ENCODE peak calls at places on chromosomes 5 and 9, in seven cellular contexts. One of them, this sample, is unnamed.

GRCh38 chr5:9186069-9186468 is 359.8 kb downstream of the SEMA5A start:
- DNase-seq in heart right ventricle: no peak
- DNase-seq in cardiac muscle cell: no peak
- DNase-seq in GM12865: no peak
- DNase-seq in IMR-90: no peak
- DNase-seq in upper lobe of left lung: no peak
- DNase-seq in tibial nerve: no peak
- DNase-seq in this sample: no peak

GRCh38 chr9:112331676-112331955 is 1.8 kb downstream of the PTBP3 start:
- DNase-seq in heart right ventricle: no peak
- DNase-seq in cardiac muscle cell: no peak
- DNase-seq in GM12865: no peak
- DNase-seq in IMR-90: no peak
- DNase-seq in upper lobe of left lung: no peak
- DNase-seq in tibial nerve: no peak
- DNase-seq in this sample: no peak

GRCh38 chr9:122286764-122287163 is 22.1 kb downstream of the MRRF start:
- DNase-seq in heart right ventricle: no peak
- DNase-seq in cardiac muscle cell: no peak
- DNase-seq in GM12865: peak
- DNase-seq in IMR-90: no peak
- DNase-seq in upper lobe of left lung: no peak
- DNase-seq in tibial nerve: no peak
- DNase-seq in this sample: no peak

GRCh38 chr5:129410488-129410887 is 49.6 kb upstream of the ADAMTS19 start:
- DNase-seq in heart right ventricle: no peak
- DNase-seq in cardiac muscle cell: no peak
- DNase-seq in GM12865: no peak
- DNase-seq in IMR-90: no peak
- DNase-seq in upper lobe of left lung: no peak
- DNase-seq in tibial nerve: no peak
- DNase-seq in this sample: no peak

GRCh38 chr9:131273791-131274673 is 2.3 kb downstream of the FAM78A start:
- DNase-seq in heart right ventricle: no peak
- DNase-seq in cardiac muscle cell: no peak
- DNase-seq in GM12865: peak
- DNase-seq in IMR-90: no peak
- DNase-seq in upper lobe of left lung: no peak
- DNase-seq in tibial nerve: no peak
- DNase-seq in this sample: peak

GRCh38 chr5:1874820-1875219 is 7.9 kb downstream of the IRX4 start:
- DNase-seq in heart right ventricle: no peak
- DNase-seq in cardiac muscle cell: no peak
- DNase-seq in GM12865: no peak
- DNase-seq in IMR-90: no peak
- DNase-seq in upper lobe of left lung: peak
- DNase-seq in tibial nerve: no peak
- DNase-seq in this sample: no peak

GRCh38 chr5:125874717-125875116 is 548.5 kb upstream of the GRAMD2B start:
- DNase-seq in heart right ventricle: no peak
- DNase-seq in cardiac muscle cell: no peak
- DNase-seq in GM12865: no peak
- DNase-seq in IMR-90: no peak
- DNase-seq in upper lobe of left lung: no peak
- DNase-seq in tibial nerve: no peak
- DNase-seq in this sample: peak

GRCh38 chr9:130041648-130042405 is 1.2 kb downstream of the FNBP1 start:
- DNase-seq in heart right ventricle: peak
- DNase-seq in cardiac muscle cell: peak
- DNase-seq in GM12865: peak
- DNase-seq in IMR-90: peak
- DNase-seq in upper lobe of left lung: no peak
- DNase-seq in tibial nerve: peak
- DNase-seq in this sample: no peak

GRCh38 chr5:117394506-117395157 is 820.0 kb upstream of the SEMA6A start:
- DNase-seq in heart right ventricle: no peak
- DNase-seq in cardiac muscle cell: no peak
- DNase-seq in GM12865: no peak
- DNase-seq in IMR-90: no peak
- DNase-seq in upper lobe of left lung: no peak
- DNase-seq in tibial nerve: no peak
- DNase-seq in this sample: peak

GRCh38 chr5:141855265-141856029 is 22.8 kb downstream of the PCDH1 start:
- DNase-seq in heart right ventricle: peak
- DNase-seq in cardiac muscle cell: no peak
- DNase-seq in GM12865: no peak
- DNase-seq in IMR-90: no peak
- DNase-seq in upper lobe of left lung: no peak
- DNase-seq in tibial nerve: no peak
- DNase-seq in this sample: no peak

GRCh38 chr5:17748196-17748595 is 113.9 kb downstream of the TAF11L14 start:
- DNase-seq in heart right ventricle: no peak
- DNase-seq in cardiac muscle cell: no peak
- DNase-seq in GM12865: no peak
- DNase-seq in IMR-90: no peak
- DNase-seq in upper lobe of left lung: no peak
- DNase-seq in tibial nerve: no peak
- DNase-seq in this sample: no peak
- H3K4me3 ChIP-seq in heart right ventricle: no peak
- H3K4me3 ChIP-seq in cardiac muscle cell: no peak
- H3K4me3 ChIP-seq in GM12865: no peak
- H3K4me3 ChIP-seq in IMR-90: no peak
- H3K4me3 ChIP-seq in upper lobe of left lung: no peak
- H3K4me3 ChIP-seq in tibial nerve: no peak
- H3K4me3 ChIP-seq in this sample: no peak

DNA sequence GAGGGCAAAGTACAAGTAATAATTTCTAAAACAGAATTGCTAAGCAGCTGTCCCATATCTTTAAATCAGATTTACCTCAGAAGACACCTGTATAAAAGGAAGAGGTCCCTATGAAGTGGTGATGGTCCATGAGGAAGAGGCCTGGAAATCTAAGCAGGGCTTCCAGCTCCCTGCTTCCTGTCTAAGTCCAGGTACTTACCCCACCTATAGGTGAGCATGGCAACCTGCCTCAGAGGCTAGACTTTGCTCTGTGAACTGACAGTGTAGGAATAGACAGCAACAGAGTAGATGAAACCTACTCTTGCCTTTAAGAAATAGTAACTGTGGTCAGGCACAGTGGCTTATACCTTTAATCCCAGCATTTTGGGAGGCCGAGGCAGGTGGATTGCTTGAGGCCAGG is 55.8 kb upstream of the ARRDC3 start:
- DNase-seq in heart right ventricle: no peak
- DNase-seq in cardiac muscle cell: no peak
- DNase-seq in GM12865: no peak
- DNase-seq in IMR-90: no peak
- DNase-seq in upper lobe of left lung: no peak
- DNase-seq in tibial nerve: no peak
- DNase-seq in this sample: no peak
- TF ChIP-seq CTCF in heart right ventricle: no peak
- TF ChIP-seq CTCF in cardiac muscle cell: no peak
- TF ChIP-seq CTCF in GM12865: no peak
- TF ChIP-seq CTCF in IMR-90: no peak
- TF ChIP-seq CTCF in upper lobe of left lung: no peak
- TF ChIP-seq CTCF in tibial nerve: no peak
- TF ChIP-seq CTCF in this sample: no peak

GRCh38 chr5:52789867-52790266 is 2.2 kb downstream of the ITGA1 start:
- DNase-seq in heart right ventricle: no peak
- DNase-seq in cardiac muscle cell: no peak
- DNase-seq in GM12865: no peak
- DNase-seq in IMR-90: no peak
- DNase-seq in upper lobe of left lung: no peak
- DNase-seq in tibial nerve: no peak
- DNase-seq in this sample: no peak
- H3K4me3 ChIP-seq in heart right ventricle: peak
- H3K4me3 ChIP-seq in cardiac muscle cell: no peak
- H3K4me3 ChIP-seq in GM12865: no peak
- H3K4me3 ChIP-seq in IMR-90: peak
- H3K4me3 ChIP-seq in upper lobe of left lung: peak
- H3K4me3 ChIP-seq in tibial nerve: peak
- H3K4me3 ChIP-seq in this sample: no peak

GRCh38 chr5:150137997-150138396 is 17.6 kb downstream of the PDGFRB start:
- DNase-seq in heart right ventricle: peak
- DNase-seq in cardiac muscle cell: peak
- DNase-seq in GM12865: no peak
- DNase-seq in IMR-90: peak
- DNase-seq in upper lobe of left lung: peak
- DNase-seq in tibial nerve: peak
- DNase-seq in this sample: no peak
- TF ChIP-seq CTCF in heart right ventricle: no peak
- TF ChIP-seq CTCF in cardiac muscle cell: no peak
- TF ChIP-seq CTCF in GM12865: no peak
- TF ChIP-seq CTCF in IMR-90: no peak
- TF ChIP-seq CTCF in upper lobe of left lung: no peak
- TF ChIP-seq CTCF in tibial nerve: no peak
- TF ChIP-seq CTCF in this sample: no peak

GRCh38 chr5:76718880-76719279 is 3.0 kb downstream of the F2R start:
- DNase-seq in heart right ventricle: no peak
- DNase-seq in cardiac muscle cell: no peak
- DNase-seq in GM12865: no peak
- DNase-seq in IMR-90: no peak
- DNase-seq in upper lobe of left lung: no peak
- DNase-seq in tibial nerve: no peak
- DNase-seq in this sample: no peak

GRCh38 chr5:76717222-76718083 is 1.5 kb downstream of the F2R start:
- DNase-seq in heart right ventricle: no peak
- DNase-seq in cardiac muscle cell: peak
- DNase-seq in GM12865: no peak
- DNase-seq in IMR-90: no peak
- DNase-seq in upper lobe of left lung: no peak
- DNase-seq in tibial nerve: no peak
- DNase-seq in this sample: no peak

GRCh38 chr5:76723266-76723665 is 7.3 kb downstream of the F2R start:
- DNase-seq in heart right ventricle: no peak
- DNase-seq in cardiac muscle cell: no peak
- DNase-seq in GM12865: no peak
- DNase-seq in IMR-90: no peak
- DNase-seq in upper lobe of left lung: no peak
- DNase-seq in tibial nerve: no peak
- DNase-seq in this sample: no peak

GRCh38 chr5:76718381-76718832 is 2.5 kb downstream of the F2R start:
- DNase-seq in heart right ventricle: no peak
- DNase-seq in cardiac muscle cell: peak
- DNase-seq in GM12865: no peak
- DNase-seq in IMR-90: peak
- DNase-seq in upper lobe of left lung: no peak
- DNase-seq in tibial nerve: no peak
- DNase-seq in this sample: no peak

GRCh38 chr5:76720988-76721569 is 5.2 kb downstream of the F2R start:
- DNase-seq in heart right ventricle: no peak
- DNase-seq in cardiac muscle cell: no peak
- DNase-seq in GM12865: peak
- DNase-seq in IMR-90: no peak
- DNase-seq in upper lobe of left lung: no peak
- DNase-seq in tibial nerve: no peak
- DNase-seq in this sample: no peak
- H3K4me3 ChIP-seq in heart right ventricle: no peak
- H3K4me3 ChIP-seq in cardiac muscle cell: no peak
- H3K4me3 ChIP-seq in GM12865: no peak
- H3K4me3 ChIP-seq in IMR-90: no peak
- H3K4me3 ChIP-seq in upper lobe of left lung: no peak
- H3K4me3 ChIP-seq in tibial nerve: no peak
- H3K4me3 ChIP-seq in this sample: no peak

GRCh38 chr9:124285903-124286291 is 28.1 kb downstream of the NEK6 start:
- DNase-seq in heart right ventricle: no peak
- DNase-seq in cardiac muscle cell: peak
- DNase-seq in GM12865: peak
- DNase-seq in IMR-90: peak
- DNase-seq in upper lobe of left lung: no peak
- DNase-seq in tibial nerve: peak
- DNase-seq in this sample: no peak
- TF ChIP-seq CTCF in heart right ventricle: no peak
- TF ChIP-seq CTCF in cardiac muscle cell: no peak
- TF ChIP-seq CTCF in GM12865: no peak
- TF ChIP-seq CTCF in IMR-90: no peak
- TF ChIP-seq CTCF in upper lobe of left lung: no peak
- TF ChIP-seq CTCF in tibial nerve: no peak
- TF ChIP-seq CTCF in this sample: no peak

GRCh38 chr9:137256839-137257238 is 1.7 kb downstream of the NELFB start:
- DNase-seq in heart right ventricle: no peak
- DNase-seq in cardiac muscle cell: no peak
- DNase-seq in GM12865: no peak
- DNase-seq in IMR-90: no peak
- DNase-seq in upper lobe of left lung: peak
- DNase-seq in tibial nerve: no peak
- DNase-seq in this sample: no peak
- H3K4me3 ChIP-seq in heart right ventricle: no peak
- H3K4me3 ChIP-seq in cardiac muscle cell: no peak
- H3K4me3 ChIP-seq in GM12865: no peak
- H3K4me3 ChIP-seq in IMR-90: no peak
- H3K4me3 ChIP-seq in upper lobe of left lung: peak
- H3K4me3 ChIP-seq in tibial nerve: no peak
- H3K4me3 ChIP-seq in this sample: peak